ENCODE peak calls at places on chromosomes 6 and 20, in seven cellular contexts. J, G, L, N, Q, U and W are unnamed samples.

GRCh38 chr20:47464380-47465101 is 37.1 kb upstream of the NCOA3 start:
- DNase-seq in J (peak), G (peak), L (no peak), N (peak), Q (no peak), U (no peak), W (no peak)

GRCh38 chr6:166770216-166771116 is 143.4 kb upstream of the RPS6KA2 start:
- DNase-seq in J (peak), G (no peak), L (no peak), N (no peak), Q (no peak), U (no peak), W (no peak)

GRCh38 chr20:3887870-3888614 is 1.1 kb upstream of the PANK2 start:
- DNase-seq in J (no peak), G (no peak), L (no peak), N (no peak), Q (no peak), U (no peak), W (no peak)

GRCh38 chr20:54000914-54001313 is 69.5 kb downstream of the BCAS1 start:
- DNase-seq in J (no peak), G (no peak), L (no peak), N (no peak), Q (no peak), U (no peak), W (no peak)

GRCh38 chr6:8043221-8043620 is 21.0 kb downstream of the BLOC1S5 start:
- DNase-seq in J (no peak), G (no peak), L (no peak), N (no peak), Q (no peak), U (no peak), W (no peak)

GRCh38 chr6:41846666-41847237 is 48.4 kb downstream of the USP49 start:
- DNase-seq in J (peak), G (peak), L (peak), N (peak), Q (peak), U (peak), W (peak)

GRCh38 chr6:16337280-16337975 is 99.0 kb downstream of the GMPR start:
- DNase-seq in J (peak), G (no peak), L (no peak), N (no peak), Q (no peak), U (no peak), W (no peak)

GRCh38 chr6:47153066-47153755 is 111.1 kb upstream of the ADGRF1 start:
- DNase-seq in J (no peak), G (peak), L (no peak), N (no peak), Q (no peak), U (no peak), W (no peak)

GRCh38 chr6:161228911-161229591 is 44.8 kb downstream of the AGPAT4 start:
- DNase-seq in J (no peak), G (no peak), L (no peak), N (peak), Q (no peak), U (no peak), W (no peak)

GRCh38 chr6:14066782-14067406 is 50.7 kb upstream of the CD83 start:
- DNase-seq in J (peak), G (peak), L (peak), N (peak), Q (no peak), U (no peak), W (peak)

GRCh38 chr6:16849280-16850210 is 88.3 kb upstream of the ATXN1 start:
- DNase-seq in J (no peak), G (peak), L (no peak), N (no peak), Q (no peak), U (no peak), W (no peak)

GRCh38 chr6:3026811-3027626 is 27.3 kb downstream of the NQO2 start:
- DNase-seq in J (no peak), G (no peak), L (peak), N (peak), Q (no peak), U (peak), W (peak)

GRCh38 chr6:87742106-87742505 is 40.1 kb upstream of the AKIRIN2 start:
- DNase-seq in J (no peak), G (no peak), L (no peak), N (no peak), Q (no peak), U (no peak), W (no peak)

GRCh38 chr6:167968091-167968490 is 29.4 kb upstream of the KIF25 start:
- DNase-seq in J (peak), G (peak), L (no peak), N (peak), Q (peak), U (no peak), W (no peak)

GRCh38 chr20:36663026-36663425 is 17.0 kb upstream of the SLA2 start:
- DNase-seq in J (no peak), G (no peak), L (no peak), N (no peak), Q (no peak), U (no peak), W (no peak)

GRCh38 chr6:118894425-118895240 is 681 bp downstream of the ASF1A start:
- DNase-seq in J (peak), G (peak), L (peak), N (peak), Q (no peak), U (no peak), W (peak)

GRCh38 chr6:52337633-52338290 is 24.2 kb upstream of the PAQR8 start:
- DNase-seq in J (no peak), G (no peak), L (no peak), N (peak), Q (no peak), U (no peak), W (no peak)

GRCh38 chr20:50286609-50287008 is 96.0 kb downstream of the CEBPB start:
- DNase-seq in J (peak), G (no peak), L (peak), N (no peak), Q (no peak), U (no peak), W (no peak)

GRCh38 chr20:19880256-19881079 is 122.4 kb downstream of the RIN2 start:
- DNase-seq in J (no peak), G (peak), L (no peak), N (no peak), Q (no peak), U (no peak), W (no peak)

GRCh38 chr6:128740951-128741350 is 142.0 kb upstream of the LAMA2 start:
- DNase-seq in J (no peak), G (no peak), L (no peak), N (no peak), Q (no peak), U (no peak), W (no peak)

GRCh38 chr6:143514996-143515760 is 3.7 kb upstream of the FUCA2 start:
- DNase-seq in J (no peak), G (no peak), L (no peak), N (peak), Q (no peak), U (no peak), W (no peak)

GRCh38 chr6:167558213-167558869 is 233.5 kb downstream of the TTLL2 start:
- DNase-seq in J (no peak), G (no peak), L (no peak), N (no peak), Q (no peak), U (no peak), W (no peak)

GRCh38 chr6:72946766-72947165 is 278.5 kb downstream of the KHDC1L start:
- DNase-seq in J (no peak), G (peak), L (no peak), N (no peak), Q (no peak), U (no peak), W (no peak)

GRCh38 chr20:687468-688203 is 12.0 kb upstream of the SCRT2 start:
- DNase-seq in J (no peak), G (no peak), L (no peak), N (no peak), Q (no peak), U (no peak), W (no peak)

GRCh38 chr6:25389501-25389900 is 110.3 kb downstream of the CARMIL1 start:
- DNase-seq in J (no peak), G (no peak), L (no peak), N (no peak), Q (no peak), U (no peak), W (no peak)

GRCh38 chr6:130900913-130901312 is 73.7 kb downstream of the SMLR1 start:
- DNase-seq in J (no peak), G (no peak), L (no peak), N (no peak), Q (no peak), U (no peak), W (no peak)

GRCh38 chr20:47400685-47401084 is 44.2 kb upstream of the ZMYND8 start:
- DNase-seq in J (peak), G (no peak), L (no peak), N (peak), Q (no peak), U (no peak), W (no peak)

GRCh38 chr20:33784225-33784624 is 26.9 kb upstream of the CHMP4B start:
- DNase-seq in J (no peak), G (no peak), L (no peak), N (no peak), Q (no peak), U (no peak), W (no peak)

GRCh38 chr20:53122853-53123252 is 150.7 kb downstream of the TSHZ2 start:
- DNase-seq in J (no peak), G (no peak), L (no peak), N (no peak), Q (no peak), U (no peak), W (no peak)

GRCh38 chr6:51299649-51300380 is 481.1 kb downstream of the TFAP2B start:
- DNase-seq in J (no peak), G (no peak), L (no peak), N (no peak), Q (no peak), U (no peak), W (no peak)

DNA sequence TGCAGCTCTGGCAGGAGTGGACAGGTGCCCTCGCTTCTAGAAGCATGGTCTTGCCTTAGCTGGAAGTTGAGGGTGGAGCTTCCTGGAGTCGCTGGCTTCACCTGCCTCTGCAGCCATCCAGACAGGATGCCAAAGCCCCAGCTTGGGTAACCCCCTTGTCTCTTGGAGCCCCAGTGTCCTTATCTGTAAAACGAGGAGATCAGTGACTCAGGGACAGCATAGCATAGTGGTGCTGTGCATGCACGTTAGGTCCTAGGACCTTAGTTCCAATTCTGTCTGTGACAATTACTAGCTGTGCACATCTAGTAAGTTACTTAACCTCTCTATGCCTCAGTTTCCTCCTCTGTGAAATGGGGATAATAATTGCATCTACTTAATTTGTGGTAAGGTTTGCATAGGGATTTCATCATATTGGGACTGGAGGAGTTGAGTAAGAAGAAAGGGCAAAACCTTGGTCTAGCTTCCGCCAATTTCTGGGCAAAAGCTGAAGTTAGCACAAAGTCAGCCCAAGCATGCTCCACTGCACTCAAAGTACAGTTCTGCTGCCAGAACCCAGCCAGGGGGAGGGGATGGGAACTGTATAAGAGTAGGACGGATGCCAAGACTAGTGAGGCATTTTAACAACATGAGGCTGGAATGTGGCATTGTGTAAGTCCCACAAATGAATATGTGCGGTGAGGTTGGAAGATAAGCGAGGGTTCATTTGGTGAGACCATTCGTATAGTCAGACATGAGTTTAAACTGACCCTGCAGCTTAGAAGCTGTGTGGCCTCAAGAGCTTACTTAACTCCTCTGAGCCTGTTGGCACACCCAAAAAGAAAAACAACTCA is 24.5 kb downstream of the TOX2 start:
- DNase-seq in J (no peak), G (peak), L (no peak), N (no peak), Q (no peak), U (no peak), W (no peak)
- TF ChIP-seq TAF1 in J (no peak), G (no peak), L (no peak), N (no peak), Q (no peak), U (no peak), W (no peak)

DNA sequence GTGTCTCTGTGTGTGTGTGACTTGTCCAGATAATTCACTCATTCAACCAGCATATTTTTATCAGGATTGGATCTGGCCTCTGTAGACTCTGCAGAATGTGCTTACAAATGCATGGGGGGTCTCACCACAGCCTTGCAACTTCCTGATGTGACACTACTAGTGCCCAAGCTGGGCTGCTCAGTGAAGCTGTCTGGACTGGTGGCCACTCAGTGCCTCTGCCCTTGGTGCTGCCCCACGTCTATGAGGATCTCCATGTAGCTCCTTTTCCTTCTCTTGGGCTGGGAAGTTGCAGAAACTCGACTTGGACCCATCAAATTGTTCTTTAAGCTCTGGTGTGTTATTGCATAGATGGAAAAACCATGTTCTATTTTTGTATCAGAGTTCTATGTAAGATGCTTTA is 75.8 kb downstream of the NRN1 start:
- DNase-seq in J (no peak), G (no peak), L (no peak), N (no peak), Q (no peak), U (no peak), W (no peak)
- TF ChIP-seq TAF1 in J (no peak), G (no peak), L (no peak), N (no peak), Q (no peak), U (no peak), W (no peak)

GRCh38 chr20:17529586-17529985 is 1.6 kb downstream of the BFSP1 start:
- DNase-seq in J (no peak), G (no peak), L (no peak), N (no peak), Q (no peak), U (no peak), W (no peak)

GRCh38 chr20:17533396-17533795 is 2.2 kb upstream of the BFSP1 start:
- DNase-seq in J (peak), G (peak), L (no peak), N (peak), Q (no peak), U (no peak), W (no peak)

GRCh38 chr20:17531537-17532025 is 402 bp upstream of the BFSP1 start:
- DNase-seq in J (no peak), G (no peak), L (no peak), N (no peak), Q (no peak), U (no peak), W (no peak)

GRCh38 chr20:17530716-17531536 is at the start of gene BFSP1:
- DNase-seq in J (peak), G (peak), L (peak), N (no peak), Q (peak), U (no peak), W (peak)

GRCh38 chr20:17530153-17530552 is 1.0 kb downstream of the BFSP1 start:
- DNase-seq in J (no peak), G (no peak), L (no peak), N (no peak), Q (no peak), U (no peak), W (no peak)
- TF ChIP-seq TAF1 in J (no peak), G (no peak), L (no peak), N (no peak), Q (no peak), U (no peak), W (no peak)

DNA sequence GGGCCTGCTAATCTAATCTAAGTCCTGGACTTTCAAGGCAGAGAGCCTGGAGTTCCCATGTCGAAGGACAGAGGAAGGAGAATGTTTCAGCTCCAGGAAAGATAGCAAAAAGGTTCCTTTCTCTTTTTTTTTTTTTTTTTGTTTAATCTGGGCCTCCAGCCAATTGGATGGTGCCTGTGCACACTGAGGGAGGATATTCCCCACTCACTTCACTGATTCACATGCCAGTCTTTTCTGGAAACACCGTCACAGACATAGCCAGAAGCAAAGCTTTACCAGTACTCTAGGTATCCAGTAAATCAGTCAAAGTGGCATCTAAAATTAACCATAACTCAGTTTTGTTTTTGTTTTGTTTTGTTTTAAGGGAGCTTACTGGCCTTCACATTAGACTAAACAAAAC is 721.1 kb downstream of the TENT5A start:
- DNase-seq in J (no peak), G (no peak), L (no peak), N (no peak), Q (no peak), U (no peak), W (no peak)
- TF ChIP-seq TAF1 in J (no peak), G (no peak), L (no peak), N (no peak), Q (no peak), U (no peak), W (no peak)

GRCh38 chr6:28943223-28943556 is 19.4 kb upstream of the TRIM27 start:
- DNase-seq in J (no peak), G (no peak), L (no peak), N (no peak), Q (no peak), U (no peak), W (no peak)

GRCh38 chr6:28944412-28945006 is 20.7 kb upstream of the TRIM27 start:
- DNase-seq in J (peak), G (peak), L (no peak), N (peak), Q (peak), U (peak), W (no peak)

GRCh38 chr6:28945360-28945759 is 21.6 kb upstream of the TRIM27 start:
- DNase-seq in J (no peak), G (no peak), L (no peak), N (no peak), Q (no peak), U (no peak), W (no peak)

GRCh38 chr6:28941681-28942448 is 18.1 kb upstream of the TRIM27 start:
- DNase-seq in J (peak), G (no peak), L (no peak), N (no peak), Q (peak), U (no peak), W (no peak)

DNA sequence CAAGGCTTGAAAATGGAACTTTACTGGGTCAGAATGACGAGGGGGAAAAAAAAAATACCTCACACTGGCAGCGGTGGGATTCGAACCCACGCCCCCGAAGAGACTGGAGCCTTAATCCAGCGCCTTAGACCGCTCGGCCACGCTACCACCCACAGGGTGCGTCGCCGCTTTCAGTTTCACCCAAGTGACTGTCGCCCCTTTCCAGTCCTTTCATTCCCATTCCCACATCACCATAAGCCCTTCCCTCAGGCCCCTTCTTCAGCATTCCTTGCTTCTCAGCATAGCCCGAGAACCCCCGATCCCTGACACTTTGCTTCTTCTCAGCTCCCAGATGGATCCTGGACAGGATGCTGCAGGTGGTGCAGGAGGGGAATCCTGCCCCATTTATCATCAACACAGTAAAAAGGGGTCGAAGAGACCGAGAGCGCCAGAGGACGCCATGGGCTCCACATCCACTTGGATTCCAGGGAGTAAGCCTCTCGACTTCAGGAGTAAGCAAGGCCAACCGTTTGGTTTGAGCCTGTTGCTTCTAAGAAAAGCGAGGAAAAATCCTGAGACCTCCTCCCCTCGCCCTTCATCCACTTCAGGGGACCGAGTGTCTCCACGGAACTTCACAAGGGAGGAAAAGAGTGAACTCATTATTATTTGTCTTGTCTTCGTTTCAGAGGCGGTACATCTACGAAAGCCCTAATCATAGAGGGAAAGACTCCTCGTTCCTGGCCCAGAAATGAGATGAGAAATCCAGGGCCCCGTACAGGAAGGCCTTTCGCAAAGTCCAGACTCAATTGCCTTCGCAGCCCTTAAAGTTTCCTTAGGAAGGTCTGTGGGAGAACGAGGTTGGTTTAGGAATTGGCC is 20.0 kb upstream of the TRIM27 start:
- DNase-seq in J (peak), G (peak), L (no peak), N (peak), Q (peak), U (peak), W (no peak)
- TF ChIP-seq TAF1 in J (no peak), G (no peak), L (no peak), N (peak), Q (no peak), U (no peak), W (no peak)

GRCh38 chr6:107567643-107568042 is 77.7 kb downstream of the SOBP start:
- DNase-seq in J (no peak), G (no peak), L (no peak), N (no peak), Q (no peak), U (no peak), W (no peak)

GRCh38 chr6:107565165-107565723 is 75.3 kb downstream of the SOBP start:
- DNase-seq in J (no peak), G (peak), L (no peak), N (peak), Q (no peak), U (no peak), W (no peak)

GRCh38 chr6:107563694-107564093 is 73.8 kb downstream of the SOBP start:
- DNase-seq in J (peak), G (no peak), L (no peak), N (peak), Q (no peak), U (no peak), W (no peak)

GRCh38 chr6:107561325-107561724 is 71.4 kb downstream of the SOBP start:
- DNase-seq in J (no peak), G (no peak), L (no peak), N (no peak), Q (no peak), U (no peak), W (no peak)

GRCh38 chr6:107564223-107564855 is 74.4 kb downstream of the SOBP start:
- DNase-seq in J (peak), G (no peak), L (no peak), N (no peak), Q (no peak), U (no peak), W (no peak)
- TF ChIP-seq TAF1 in J (no peak), G (no peak), L (no peak), N (no peak), Q (no peak), U (no peak), W (no peak)

GRCh38 chr20:44730441-44730840 is 15.2 kb upstream of the KCNK15 start:
- DNase-seq in J (no peak), G (no peak), L (no peak), N (no peak), Q (no peak), U (no peak), W (no peak)

GRCh38 chr20:44727039-44727438 is 11.9 kb downstream of the CCN5 start:
- DNase-seq in J (no peak), G (no peak), L (no peak), N (no peak), Q (no peak), U (no peak), W (no peak)

GRCh38 chr20:44731657-44732056 is 14.0 kb upstream of the KCNK15 start:
- DNase-seq in J (no peak), G (no peak), L (no peak), N (no peak), Q (no peak), U (no peak), W (no peak)

GRCh38 chr20:44725852-44726251 is 10.7 kb downstream of the CCN5 start:
- DNase-seq in J (no peak), G (no peak), L (no peak), N (no peak), Q (no peak), U (no peak), W (no peak)

GRCh38 chr20:44728835-44729342 is 13.7 kb downstream of the CCN5 start:
- DNase-seq in J (peak), G (no peak), L (no peak), N (no peak), Q (no peak), U (no peak), W (no peak)
- TF ChIP-seq TAF1 in J (no peak), G (no peak), L (no peak), N (no peak), Q (peak), U (no peak), W (no peak)